ENCODE peak calls at places on chromosome 19, in eight cellular contexts. P, X, S, Y, O, R, I and N are unnamed samples.
A peak's percentile ranks its signal among the peaks of the same experiment; 100 is the strongest.

GRCh38 chr19:46487802-46488445 is 7.7 kb downstream of the PNMA8B start:
- DNase-seq in O (peak; percentile 93), P (peak; percentile 75), R (peak; percentile 80), I (peak; percentile 78), S (peak; percentile 85), X (peak; percentile 87), Y (peak; percentile 62), N (peak; percentile 78)

GRCh38 chr19:29563688-29564087 is 37.9 kb downstream of the VSTM2B start:
- DNase-seq in Y (no peak), S (no peak), P (no peak), I (no peak), O (no peak), R (no peak), X (no peak), N (no peak)

GRCh38 chr19:41218615-41219507 is at the start of gene AXL:
- DNase-seq in I (peak; percentile 70), O (no peak), X (peak; percentile 75), Y (peak; percentile 84), P (peak; percentile 67), R (no peak), S (peak; percentile 86), N (peak; percentile 82)

GRCh38 chr19:16325161-16325527 is 518 bp downstream of the KLF2 start:
- DNase-seq in I (no peak), Y (no peak), P (peak; percentile 55), X (peak; percentile 91), S (peak; percentile 17), R (peak; percentile 63), O (peak; percentile 74), N (no peak)

GRCh38 chr19:23436944-23437343 is 41.7 kb upstream of the ZNF91 start:
- DNase-seq in I (no peak), P (no peak), S (no peak), X (no peak), R (peak; percentile 39), O (no peak), Y (no peak), N (no peak)

GRCh38 chr19:47430041-47430802 is 10.9 kb upstream of the MEIS3 start:
- DNase-seq in O (no peak), P (peak; percentile 34), S (no peak), Y (no peak), X (no peak), I (peak; percentile 62), R (no peak), N (peak; percentile 51)

GRCh38 chr19:30047355-30047895 is 105.4 kb downstream of the URI1 start:
- DNase-seq in S (no peak), Y (no peak), P (no peak), O (no peak), I (no peak), X (no peak), R (no peak), N (no peak)

GRCh38 chr19:58038688-58039204 is 4.9 kb downstream of the ZSCAN1 start:
- DNase-seq in P (no peak), R (no peak), I (no peak), O (no peak), Y (no peak), S (no peak), X (no peak), N (no peak)

GRCh38 chr19:33373701-33374405 is at the start of gene CEBPG:
- DNase-seq in P (peak; percentile 57), I (peak; percentile 55), O (peak; percentile 81), R (peak; percentile 75), X (peak; percentile 97), S (peak; percentile 43), Y (no peak), N (peak; percentile 56)

GRCh38 chr19:18470787-18471186 is 32.9 kb upstream of the ISYNA1 start:
- DNase-seq in S (no peak), Y (no peak), O (no peak), I (no peak), P (no peak), R (no peak), X (no peak), N (no peak)

GRCh38 chr19:10316229-10317044 is 622 bp upstream of the FDX2 start:
- DNase-seq in P (no peak), X (no peak), O (no peak), S (no peak), Y (no peak), R (no peak), I (no peak), N (no peak)
- H3K4me3 ChIP-seq in P (no peak overlapping the region), X (peak overlapping the region; percentile 94), O (peak overlapping the region; percentile 73), S (peak overlapping the region; percentile 71), Y (no peak overlapping the region), R (peak overlapping the region; percentile 82), I (no peak overlapping the region), N (no peak overlapping the region)

GRCh38 chr19:1744822-1745563 is 8.3 kb upstream of the ONECUT3 start:
- DNase-seq in S (no peak), P (no peak), Y (no peak), O (no peak), R (no peak), I (no peak), X (no peak), N (no peak)
- H3K4me3 ChIP-seq in S (no peak overlapping the region), P (no peak overlapping the region), Y (no peak overlapping the region), O (no peak overlapping the region), R (no peak overlapping the region), I (no peak overlapping the region), X (no peak overlapping the region), N (no peak overlapping the region)

GRCh38 chr19:11581740-11582139 is 4.3 kb upstream of the ACP5 start:
- DNase-seq in X (no peak), I (peak; percentile 28), O (no peak), Y (no peak), R (peak; percentile 92), S (no peak), P (no peak), N (peak; percentile 18)

GRCh38 chr19:11577451-11578341 is at the start of gene ACP5:
- DNase-seq in R (peak; percentile 26), S (no peak), P (no peak), Y (no peak), X (no peak), O (no peak), I (peak; percentile 11), N (no peak)

GRCh38 chr19:11580665-11581418 is 3.4 kb upstream of the ACP5 start:
- DNase-seq in R (peak; percentile 56), X (no peak), S (no peak), Y (peak; percentile 43), P (no peak), O (no peak), I (no peak), N (peak; percentile 28)

GRCh38 chr19:11576186-11576585 is 1.3 kb downstream of the ACP5 start:
- DNase-seq in Y (no peak), I (no peak), X (peak; percentile 78), R (no peak), S (no peak), P (no peak), O (no peak), N (no peak)

GRCh38 chr19:11578342-11579142 is 1.1 kb upstream of the ACP5 start:
- DNase-seq in X (peak; percentile 88), P (peak; percentile 72), O (peak; percentile 66), Y (peak; percentile 53), S (no peak), I (no peak), R (peak; percentile 64), N (no peak)
- H3K4me3 ChIP-seq in X (peak overlapping the region; percentile 56), P (peak overlapping the region; percentile 30), O (peak overlapping the region; percentile 40), Y (peak overlapping the region; percentile 9), S (no peak overlapping the region), I (no peak overlapping the region), R (peak overlapping the region; percentile 64), N (no peak overlapping the region)

GRCh38 chr19:50721441-50722137 is 1.6 kb upstream of the CLEC11A start:
- DNase-seq in I (no peak), O (no peak), P (no peak), R (no peak), X (no peak), S (no peak), Y (no peak), N (no peak)
- H3K4me3 ChIP-seq in I (no peak overlapping the region), O (no peak overlapping the region), P (no peak overlapping the region), R (no peak overlapping the region), X (no peak overlapping the region), S (no peak overlapping the region), Y (no peak overlapping the region), N (no peak overlapping the region)

GRCh38 chr19:55031178-55031577 is 6.9 kb downstream of the GP6 start:
- DNase-seq in Y (no peak), O (no peak), R (no peak), S (no peak), I (no peak), P (no peak), X (no peak), N (no peak)
- H3K4me3 ChIP-seq in Y (no peak overlapping the region), O (no peak overlapping the region), R (no peak overlapping the region), S (no peak overlapping the region), I (no peak overlapping the region), P (no peak overlapping the region), X (no peak overlapping the region), N (no peak overlapping the region)

GRCh38 chr19:13055213-13056051 is 47.2 kb downstream of the LYL1 start:
- DNase-seq in P (peak; percentile 61), S (no peak), R (no peak), X (peak; percentile 89), Y (peak; percentile 63), I (peak; percentile 90), O (no peak), N (peak; percentile 95)
- H3K4me3 ChIP-seq in P (no peak overlapping the region), S (no peak overlapping the region), R (no peak overlapping the region), X (no peak overlapping the region), Y (no peak overlapping the region), I (no peak overlapping the region), O (no peak overlapping the region), N (peak overlapping the region; percentile 27)

DNA sequence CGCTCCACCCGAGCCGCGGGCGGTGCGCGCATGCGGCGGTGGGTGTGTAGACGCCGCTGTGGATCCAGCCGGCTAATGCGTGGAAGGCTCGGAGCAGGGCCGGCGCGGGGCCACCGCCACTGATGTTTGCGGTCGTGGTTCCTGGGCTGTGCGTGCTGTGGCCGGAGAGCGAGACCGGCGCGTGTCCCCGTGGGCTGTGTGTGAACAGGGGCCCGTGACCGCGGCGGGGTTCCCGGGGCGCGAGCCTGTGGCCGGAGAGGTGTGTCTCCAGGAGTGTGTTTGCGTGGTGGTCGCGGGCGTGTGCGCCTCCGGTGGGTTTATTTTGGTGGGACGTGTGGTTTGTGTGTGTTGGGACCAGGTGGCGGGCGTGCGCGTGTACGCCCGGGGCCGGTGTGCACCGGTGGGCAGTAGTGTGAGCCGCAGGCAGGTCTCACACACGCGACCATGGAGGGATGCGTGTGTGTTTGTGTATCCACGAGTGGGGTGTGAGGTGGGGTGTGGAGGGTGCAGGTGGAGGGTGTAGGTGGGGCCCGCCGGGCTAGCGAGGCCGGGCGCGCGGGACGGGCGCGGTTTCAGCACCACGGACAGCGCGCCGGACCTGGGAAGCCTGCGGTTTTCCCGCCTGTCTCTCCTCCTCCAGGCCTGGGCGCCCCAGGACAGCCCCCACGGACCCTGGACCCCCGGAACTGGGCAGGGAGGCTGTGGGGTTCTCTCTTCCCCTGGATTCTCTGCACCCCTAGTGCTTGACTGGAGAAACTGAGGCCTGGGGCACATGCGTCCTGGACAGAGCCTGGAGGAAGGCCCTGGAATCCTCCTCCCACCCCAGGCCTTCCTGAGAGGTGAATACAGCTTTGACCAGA is 1.6 kb downstream of the HCN2 start:
- DNase-seq in R (no peak), Y (no peak), P (no peak), X (peak; percentile 70), I (no peak), O (peak; percentile 77), S (peak; percentile 64), N (no peak)
- H3K4me3 ChIP-seq in R (no peak overlapping the region), Y (no peak overlapping the region), P (no peak overlapping the region), X (no peak overlapping the region), I (no peak overlapping the region), O (no peak overlapping the region), S (no peak overlapping the region), N (no peak overlapping the region)

GRCh38 chr19:32178841-32179410 is 166.5 kb upstream of the ZNF507 start:
- DNase-seq in Y (no peak), S (no peak), P (no peak), X (no peak), R (no peak), I (no peak), O (no peak), N (no peak)
- H3K4me3 ChIP-seq in Y (no peak overlapping the region), S (no peak overlapping the region), P (no peak overlapping the region), X (no peak overlapping the region), R (no peak overlapping the region), I (no peak overlapping the region), O (no peak overlapping the region), N (no peak overlapping the region)

GRCh38 chr19:15287496-15287895 is 44.8 kb downstream of the BRD4 start:
- DNase-seq in P (no peak), S (no peak), I (no peak), R (no peak), Y (no peak), O (no peak), X (no peak), N (no peak)
- H3K4me3 ChIP-seq in P (no peak overlapping the region), S (no peak overlapping the region), I (no peak overlapping the region), R (peak overlapping the region; percentile 44), Y (no peak overlapping the region), O (no peak overlapping the region), X (no peak overlapping the region), N (no peak overlapping the region)